ENCODE peak calls at places on chromosomes 7 and 10, in eight cellular contexts. One of them, this sample, is unnamed.

GRCh38 chr7:75727881-75728592 is 10.7 kb downstream of the HIP1 start:
- DNase-seq in activated naive CD8-positive, alpha-beta T cell treated with anti-CD3 and anti-CD28 coated beads for 36 hours: peak
- DNase-seq in CD8-positive, alpha-beta memory T cell: peak
- DNase-seq in dorsolateral prefrontal cortex: no peak
- DNase-seq in activated B cell treated with CpG ODN at 0.5 μM for 24 hours: no peak
- DNase-seq in left kidney: no peak
- DNase-seq in AML-193: no peak
- DNase-seq in AG09309: no peak
- DNase-seq in this sample: no peak

GRCh38 chr7:122770943-122771342 is 68.2 kb upstream of the RNF148 start:
- DNase-seq in activated naive CD8-positive, alpha-beta T cell treated with anti-CD3 and anti-CD28 coated beads for 36 hours: no peak
- DNase-seq in CD8-positive, alpha-beta memory T cell: no peak
- DNase-seq in dorsolateral prefrontal cortex: no peak
- DNase-seq in activated B cell treated with CpG ODN at 0.5 μM for 24 hours: no peak
- DNase-seq in left kidney: peak
- DNase-seq in AML-193: no peak
- DNase-seq in AG09309: no peak
- DNase-seq in this sample: no peak

GRCh38 chr10:63107943-63108437 is 25.1 kb upstream of the NRBF2 start:
- DNase-seq in activated naive CD8-positive, alpha-beta T cell treated with anti-CD3 and anti-CD28 coated beads for 36 hours: no peak
- DNase-seq in CD8-positive, alpha-beta memory T cell: no peak
- DNase-seq in dorsolateral prefrontal cortex: no peak
- DNase-seq in activated B cell treated with CpG ODN at 0.5 μM for 24 hours: no peak
- DNase-seq in left kidney: no peak
- DNase-seq in AML-193: no peak
- DNase-seq in AG09309: no peak
- DNase-seq in this sample: no peak

GRCh38 chr7:103632972-103633371 is 187.0 kb upstream of the SLC26A5 start:
- DNase-seq in activated naive CD8-positive, alpha-beta T cell treated with anti-CD3 and anti-CD28 coated beads for 36 hours: no peak
- DNase-seq in CD8-positive, alpha-beta memory T cell: no peak
- DNase-seq in dorsolateral prefrontal cortex: no peak
- DNase-seq in activated B cell treated with CpG ODN at 0.5 μM for 24 hours: no peak
- DNase-seq in left kidney: no peak
- DNase-seq in AML-193: no peak
- DNase-seq in AG09309: no peak
- DNase-seq in this sample: no peak

GRCh38 chr10:125448596-125448995 is 234.4 kb downstream of the TEX36 start:
- DNase-seq in activated naive CD8-positive, alpha-beta T cell treated with anti-CD3 and anti-CD28 coated beads for 36 hours: no peak
- DNase-seq in CD8-positive, alpha-beta memory T cell: no peak
- DNase-seq in dorsolateral prefrontal cortex: no peak
- DNase-seq in activated B cell treated with CpG ODN at 0.5 μM for 24 hours: no peak
- DNase-seq in left kidney: peak
- DNase-seq in AML-193: no peak
- DNase-seq in AG09309: no peak
- DNase-seq in this sample: no peak

GRCh38 chr7:66016131-66016461 is 34.1 kb upstream of the GUSB start:
- DNase-seq in activated naive CD8-positive, alpha-beta T cell treated with anti-CD3 and anti-CD28 coated beads for 36 hours: no peak
- DNase-seq in CD8-positive, alpha-beta memory T cell: no peak
- DNase-seq in dorsolateral prefrontal cortex: no peak
- DNase-seq in activated B cell treated with CpG ODN at 0.5 μM for 24 hours: no peak
- DNase-seq in left kidney: no peak
- DNase-seq in AML-193: no peak
- DNase-seq in AG09309: no peak
- DNase-seq in this sample: no peak

GRCh38 chr7:108372601-108373000 is 83.6 kb downstream of the NRCAM start:
- DNase-seq in activated naive CD8-positive, alpha-beta T cell treated with anti-CD3 and anti-CD28 coated beads for 36 hours: no peak
- DNase-seq in CD8-positive, alpha-beta memory T cell: no peak
- DNase-seq in dorsolateral prefrontal cortex: no peak
- DNase-seq in activated B cell treated with CpG ODN at 0.5 μM for 24 hours: no peak
- DNase-seq in left kidney: no peak
- DNase-seq in AML-193: no peak
- DNase-seq in AG09309: no peak
- DNase-seq in this sample: no peak

GRCh38 chr7:52504546-52504945 is 530.9 kb upstream of the POM121L12 start:
- DNase-seq in activated naive CD8-positive, alpha-beta T cell treated with anti-CD3 and anti-CD28 coated beads for 36 hours: no peak
- DNase-seq in CD8-positive, alpha-beta memory T cell: no peak
- DNase-seq in dorsolateral prefrontal cortex: no peak
- DNase-seq in activated B cell treated with CpG ODN at 0.5 μM for 24 hours: no peak
- DNase-seq in left kidney: no peak
- DNase-seq in AML-193: no peak
- DNase-seq in AG09309: no peak
- DNase-seq in this sample: no peak

GRCh38 chr7:585873-586272 is 66.2 kb upstream of the PDGFA start:
- DNase-seq in activated naive CD8-positive, alpha-beta T cell treated with anti-CD3 and anti-CD28 coated beads for 36 hours: no peak
- DNase-seq in CD8-positive, alpha-beta memory T cell: no peak
- DNase-seq in dorsolateral prefrontal cortex: no peak
- DNase-seq in activated B cell treated with CpG ODN at 0.5 μM for 24 hours: no peak
- DNase-seq in left kidney: no peak
- DNase-seq in AML-193: no peak
- DNase-seq in AG09309: no peak
- DNase-seq in this sample: no peak

GRCh38 chr10:62270020-62270419 is 1.4 kb upstream of the RTKN2 start:
- DNase-seq in activated naive CD8-positive, alpha-beta T cell treated with anti-CD3 and anti-CD28 coated beads for 36 hours: no peak
- DNase-seq in CD8-positive, alpha-beta memory T cell: no peak
- DNase-seq in dorsolateral prefrontal cortex: no peak
- DNase-seq in activated B cell treated with CpG ODN at 0.5 μM for 24 hours: no peak
- DNase-seq in left kidney: no peak
- DNase-seq in AML-193: no peak
- DNase-seq in AG09309: no peak
- DNase-seq in this sample: no peak

GRCh38 chr10:34813626-34814227 is 1.4 kb downstream of the PARD3 start:
- DNase-seq in activated naive CD8-positive, alpha-beta T cell treated with anti-CD3 and anti-CD28 coated beads for 36 hours: no peak
- DNase-seq in CD8-positive, alpha-beta memory T cell: no peak
- DNase-seq in dorsolateral prefrontal cortex: no peak
- DNase-seq in activated B cell treated with CpG ODN at 0.5 μM for 24 hours: no peak
- DNase-seq in left kidney: peak
- DNase-seq in AML-193: no peak
- DNase-seq in AG09309: no peak
- DNase-seq in this sample: peak

GRCh38 chr10:68560916-68561691 is 967 bp downstream of the TET1 start:
- DNase-seq in activated naive CD8-positive, alpha-beta T cell treated with anti-CD3 and anti-CD28 coated beads for 36 hours: peak
- DNase-seq in CD8-positive, alpha-beta memory T cell: no peak
- DNase-seq in dorsolateral prefrontal cortex: no peak
- DNase-seq in activated B cell treated with CpG ODN at 0.5 μM for 24 hours: peak
- DNase-seq in left kidney: peak
- DNase-seq in AML-193: no peak
- DNase-seq in AG09309: no peak
- DNase-seq in this sample: no peak

GRCh38 chr7:122352454-122352853 is 47.9 kb upstream of the FEZF1 start:
- DNase-seq in activated naive CD8-positive, alpha-beta T cell treated with anti-CD3 and anti-CD28 coated beads for 36 hours: no peak
- DNase-seq in CD8-positive, alpha-beta memory T cell: no peak
- DNase-seq in dorsolateral prefrontal cortex: no peak
- DNase-seq in activated B cell treated with CpG ODN at 0.5 μM for 24 hours: no peak
- DNase-seq in left kidney: no peak
- DNase-seq in AML-193: no peak
- DNase-seq in AG09309: no peak
- DNase-seq in this sample: no peak

GRCh38 chr7:46871516-46871915 is 710.4 kb downstream of the TNS3 start:
- DNase-seq in activated naive CD8-positive, alpha-beta T cell treated with anti-CD3 and anti-CD28 coated beads for 36 hours: no peak
- DNase-seq in CD8-positive, alpha-beta memory T cell: no peak
- DNase-seq in dorsolateral prefrontal cortex: no peak
- DNase-seq in activated B cell treated with CpG ODN at 0.5 μM for 24 hours: no peak
- DNase-seq in left kidney: no peak
- DNase-seq in AML-193: no peak
- DNase-seq in AG09309: no peak
- DNase-seq in this sample: no peak

GRCh38 chr7:105015631-105015965 is 1.6 kb downstream of the KMT2E start:
- DNase-seq in activated naive CD8-positive, alpha-beta T cell treated with anti-CD3 and anti-CD28 coated beads for 36 hours: no peak
- DNase-seq in CD8-positive, alpha-beta memory T cell: peak
- DNase-seq in dorsolateral prefrontal cortex: no peak
- DNase-seq in activated B cell treated with CpG ODN at 0.5 μM for 24 hours: no peak
- DNase-seq in left kidney: peak
- DNase-seq in AML-193: peak
- DNase-seq in AG09309: no peak
- DNase-seq in this sample: no peak

GRCh38 chr10:71889388-71889987 is 38.4 kb upstream of the PSAP start:
- DNase-seq in activated naive CD8-positive, alpha-beta T cell treated with anti-CD3 and anti-CD28 coated beads for 36 hours: no peak
- DNase-seq in CD8-positive, alpha-beta memory T cell: no peak
- DNase-seq in dorsolateral prefrontal cortex: no peak
- DNase-seq in activated B cell treated with CpG ODN at 0.5 μM for 24 hours: no peak
- DNase-seq in left kidney: peak
- DNase-seq in AML-193: no peak
- DNase-seq in AG09309: no peak
- DNase-seq in this sample: no peak

GRCh38 chr7:158019726-158020705 is 567.6 kb downstream of the PTPRN2 start:
- DNase-seq in activated naive CD8-positive, alpha-beta T cell treated with anti-CD3 and anti-CD28 coated beads for 36 hours: no peak
- DNase-seq in CD8-positive, alpha-beta memory T cell: no peak
- DNase-seq in dorsolateral prefrontal cortex: no peak
- DNase-seq in activated B cell treated with CpG ODN at 0.5 μM for 24 hours: no peak
- DNase-seq in left kidney: no peak
- DNase-seq in AML-193: no peak
- DNase-seq in AG09309: no peak
- DNase-seq in this sample: no peak

GRCh38 chr7:36171503-36171902 is 18.4 kb downstream of the EEPD1 start:
- DNase-seq in activated naive CD8-positive, alpha-beta T cell treated with anti-CD3 and anti-CD28 coated beads for 36 hours: no peak
- DNase-seq in CD8-positive, alpha-beta memory T cell: no peak
- DNase-seq in dorsolateral prefrontal cortex: no peak
- DNase-seq in activated B cell treated with CpG ODN at 0.5 μM for 24 hours: no peak
- DNase-seq in left kidney: no peak
- DNase-seq in AML-193: no peak
- DNase-seq in AG09309: no peak
- DNase-seq in this sample: no peak

GRCh38 chr7:1403844-1404404 is 55.3 kb downstream of the MICALL2 start:
- DNase-seq in activated naive CD8-positive, alpha-beta T cell treated with anti-CD3 and anti-CD28 coated beads for 36 hours: no peak
- DNase-seq in CD8-positive, alpha-beta memory T cell: no peak
- DNase-seq in dorsolateral prefrontal cortex: no peak
- DNase-seq in activated B cell treated with CpG ODN at 0.5 μM for 24 hours: no peak
- DNase-seq in left kidney: peak
- DNase-seq in AML-193: no peak
- DNase-seq in AG09309: no peak
- DNase-seq in this sample: peak

GRCh38 chr7:4689151-4689550 is 7.1 kb downstream of the FOXK1 start:
- DNase-seq in activated naive CD8-positive, alpha-beta T cell treated with anti-CD3 and anti-CD28 coated beads for 36 hours: no peak
- DNase-seq in CD8-positive, alpha-beta memory T cell: no peak
- DNase-seq in dorsolateral prefrontal cortex: no peak
- DNase-seq in activated B cell treated with CpG ODN at 0.5 μM for 24 hours: no peak
- DNase-seq in left kidney: peak
- DNase-seq in AML-193: no peak
- DNase-seq in AG09309: no peak
- DNase-seq in this sample: no peak